ENCODE peak calls at places on chromosomes 1 and 21, in seven cellular contexts. D is M059J, J is SJSA1, X is myocyte, N is left ventricle myocardium inferior, H is cardiac muscle cell, S is lower leg skin. B is an unnamed sample.

GRCh38 chr1:241591317-241591716 is 48.9 kb downstream of the CHML start:
- DNase-seq in H (no peak), X (peak; percentile 24), S (no peak), J (no peak), N (no peak), D (peak; percentile 98), B (no peak)

GRCh38 chr1:55536466-55536865 is 321.3 kb upstream of the USP24 start:
- DNase-seq in H (no peak), J (peak; percentile 6), N (no peak), D (no peak), S (no peak), X (no peak), B (no peak)

GRCh38 chr21:45791562-45792418 is 148.3 kb downstream of the PCBP3 start:
- DNase-seq in S (no peak), D (no peak), N (no peak), X (no peak), J (no peak), H (no peak), B (no peak)

GRCh38 chr1:169931795-169932195 is 38.1 kb upstream of the SCYL3 start:
- DNase-seq in H (no peak), J (no peak), D (no peak), S (no peak), N (no peak), X (no peak), B (no peak)

GRCh38 chr1:32538887-32539583 is at the start of gene ZBTB8A:
- DNase-seq in N (peak; percentile 18), D (peak; percentile 73), J (peak; percentile 76), H (peak; percentile 51), S (peak; percentile 34), X (peak; percentile 67), B (peak; percentile 90)

GRCh38 chr1:53144201-53144600 is 1.8 kb upstream of the SLC1A7 start:
- DNase-seq in X (no peak), D (no peak), J (no peak), N (no peak), H (no peak), S (no peak), B (no peak)

GRCh38 chr1:18149113-18149641 is 41.6 kb downstream of the IGSF21 start:
- DNase-seq in X (no peak), D (peak; percentile 31), J (no peak), H (no peak), S (no peak), N (no peak), B (peak; percentile 60)

GRCh38 chr1:43015269-43015668 is 56.6 kb upstream of the SLC2A1 start:
- DNase-seq in D (no peak), X (no peak), N (no peak), H (no peak), J (no peak), S (no peak), B (no peak)

GRCh38 chr1:74689800-74690696 is 16.5 kb upstream of the ERICH3 start:
- DNase-seq in N (no peak), X (peak; percentile 77), S (peak; percentile 47), J (peak; percentile 56), D (peak; percentile 62), H (peak; percentile 77), B (peak; percentile 69)

GRCh38 chr1:229781453-229781852 is 155.4 kb downstream of the URB2 start:
- DNase-seq in S (peak; percentile 15), J (no peak), X (no peak), N (no peak), D (no peak), H (no peak), B (peak; percentile 42)

GRCh38 chr1:35807614-35808375 is at the start of gene AGO4:
- DNase-seq in J (peak; percentile 49), H (peak; percentile 85), S (peak; percentile 39), X (peak; percentile 72), N (peak; percentile 72), D (peak; percentile 64), B (peak; percentile 87)

GRCh38 chr1:228044961-228045360 is 37.5 kb upstream of the ARF1 start:
- DNase-seq in J (no peak), S (no peak), H (no peak), N (no peak), X (no peak), D (no peak), B (no peak)

GRCh38 chr1:100445565-100445964 is 92.4 kb upstream of the GPR88 start:
- DNase-seq in X (no peak), J (no peak), S (no peak), H (no peak), D (peak; percentile 18), N (no peak), B (no peak)

GRCh38 chr1:36096500-36097412 is 8.1 kb downstream of the ADPRS start:
- DNase-seq in X (no peak), H (peak; percentile 27), D (peak; percentile 46), S (no peak), N (no peak), J (peak; percentile 21), B (no peak)